ENCODE peak calls at places on chromosomes 4 and X, in five cellular contexts. One of them, this sample, is unnamed.

GRCh38 chr4:186032259-186032658 is 36.7 kb upstream of the TLR3 start:
- DNase-seq in K562: no peak
- DNase-seq in H1: no peak
- DNase-seq in GM12892: no peak
- DNase-seq in HepG2: no peak
- DNase-seq in this sample: no peak

GRCh38 chr4:145167884-145168283 is 12.5 kb downstream of the OTUD4 start:
- DNase-seq in HepG2: no peak
- DNase-seq in H1: no peak
- DNase-seq in K562: no peak
- DNase-seq in GM12892: no peak
- DNase-seq in this sample: no peak

GRCh38 chr4:146333187-146333894 is 119.0 kb downstream of the REELD1 start:
- DNase-seq in GM12892: peak; percentile 2
- DNase-seq in HepG2: peak; percentile 7
- DNase-seq in K562: no peak
- DNase-seq in H1: no peak
- DNase-seq in this sample: no peak

GRCh38 chr4:6892190-6892908 is 17.3 kb upstream of the TBC1D14 start:
- DNase-seq in HepG2: peak; percentile 94
- DNase-seq in GM12892: no peak
- DNase-seq in K562: peak; percentile 89
- DNase-seq in H1: no peak
- DNase-seq in this sample: no peak

GRCh38 chrX:105648732-105649131 is 173.6 kb upstream of the NRK start:
- DNase-seq in HepG2: no peak
- DNase-seq in GM12892: no peak
- DNase-seq in K562: no peak
- DNase-seq in H1: no peak
- DNase-seq in this sample: no peak

GRCh38 chrX:36957425-36958328 is 50.5 kb upstream of the FAM47C start:
- DNase-seq in GM12892: no peak
- DNase-seq in HepG2: no peak
- DNase-seq in K562: no peak
- DNase-seq in H1: no peak
- DNase-seq in this sample: no peak

GRCh38 chr4:121938282-121939092 is 13.4 kb downstream of the TRPC3 start:
- DNase-seq in HepG2: peak; percentile 12
- DNase-seq in H1: no peak
- DNase-seq in K562: no peak
- DNase-seq in GM12892: no peak
- DNase-seq in this sample: no peak

GRCh38 chr4:71163317-71163716 is 169.9 kb downstream of the DCK start:
- DNase-seq in H1: no peak
- DNase-seq in K562: no peak
- DNase-seq in GM12892: no peak
- DNase-seq in HepG2: no peak
- DNase-seq in this sample: no peak

GRCh38 chrX:29143356-29143755 is 556.1 kb downstream of the IL1RAPL1 start:
- DNase-seq in K562: no peak
- DNase-seq in GM12892: no peak
- DNase-seq in HepG2: no peak
- DNase-seq in H1: no peak
- DNase-seq in this sample: no peak

GRCh38 chrX:154017766-154018517 is 1.8 kb downstream of the IRAK1 start:
- DNase-seq in H1: no peak
- DNase-seq in HepG2: no peak
- DNase-seq in K562: no peak
- DNase-seq in GM12892: no peak
- DNase-seq in this sample: no peak

GRCh38 chrX:107726809-107727534 is 48.6 kb downstream of the TSC22D3 start:
- DNase-seq in GM12892: no peak
- DNase-seq in H1: no peak
- DNase-seq in K562: peak; percentile 17
- DNase-seq in HepG2: peak; percentile 12
- DNase-seq in this sample: no peak

GRCh38 chrX:85114776-85115175 is 111.1 kb downstream of the APOOL start:
- DNase-seq in H1: no peak
- DNase-seq in GM12892: no peak
- DNase-seq in HepG2: no peak
- DNase-seq in K562: no peak
- DNase-seq in this sample: no peak

GRCh38 chr4:71870456-71870855 is 86.6 kb upstream of the GC start:
- DNase-seq in HepG2: no peak
- DNase-seq in GM12892: no peak
- DNase-seq in H1: no peak
- DNase-seq in K562: no peak
- DNase-seq in this sample: no peak

GRCh38 chr4:111453216-111453615 is 692.0 kb upstream of the FAM241A start:
- DNase-seq in K562: no peak
- DNase-seq in H1: no peak
- DNase-seq in GM12892: no peak
- DNase-seq in HepG2: no peak
- DNase-seq in this sample: no peak

GRCh38 chr4:129675036-129675435 is 579.1 kb downstream of the C4orf33 start:
- DNase-seq in GM12892: no peak
- DNase-seq in H1: no peak
- DNase-seq in HepG2: no peak
- DNase-seq in K562: no peak
- DNase-seq in this sample: no peak

GRCh38 chrX:3348191-3348590 is 1.7 kb upstream of the MXRA5 start:
- DNase-seq in K562: no peak
- DNase-seq in HepG2: no peak
- DNase-seq in GM12892: no peak
- DNase-seq in H1: no peak
- DNase-seq in this sample: no peak

GRCh38 chr4:168584321-168584771 is 87.5 kb downstream of the PALLD start:
- DNase-seq in GM12892: no peak
- DNase-seq in HepG2: no peak
- DNase-seq in H1: no peak
- DNase-seq in K562: no peak
- DNase-seq in this sample: no peak

GRCh38 chr4:60129740-60130139 is 1070.4 kb upstream of the ADGRL3 start:
- DNase-seq in GM12892: no peak
- DNase-seq in K562: no peak
- DNase-seq in H1: no peak
- DNase-seq in HepG2: no peak
- DNase-seq in this sample: no peak
- TF ChIP-seq POLR2A in GM12892: no peak
- TF ChIP-seq POLR2A in K562: no peak
- TF ChIP-seq POLR2A in H1: no peak
- TF ChIP-seq POLR2A in HepG2: no peak
- TF ChIP-seq POLR2A in this sample: no peak

GRCh38 chr4:118954246-118954645 is 65.6 kb downstream of the SYNPO2 start:
- DNase-seq in K562: no peak
- DNase-seq in HepG2: no peak
- DNase-seq in GM12892: no peak
- DNase-seq in H1: no peak
- DNase-seq in this sample: no peak

GRCh38 chr4:118950929-118951570 is 62.4 kb downstream of the SYNPO2 start:
- DNase-seq in HepG2: no peak
- DNase-seq in K562: no peak
- DNase-seq in H1: no peak
- DNase-seq in GM12892: no peak
- DNase-seq in this sample: no peak

GRCh38 chr4:118953276-118953675 is 64.6 kb downstream of the SYNPO2 start:
- DNase-seq in GM12892: no peak
- DNase-seq in K562: no peak
- DNase-seq in H1: no peak
- DNase-seq in HepG2: no peak
- DNase-seq in this sample: no peak

GRCh38 chr4:118957683-118958082 is 69.0 kb downstream of the SYNPO2 start:
- DNase-seq in HepG2: no peak
- DNase-seq in H1: no peak
- DNase-seq in GM12892: no peak
- DNase-seq in K562: no peak
- DNase-seq in this sample: no peak

GRCh38 chr4:118955515-118955914 is 66.9 kb downstream of the SYNPO2 start:
- DNase-seq in GM12892: no peak
- DNase-seq in K562: no peak
- DNase-seq in H1: no peak
- DNase-seq in HepG2: no peak
- DNase-seq in this sample: no peak
- TF ChIP-seq TAF1 in GM12892: no peak
- TF ChIP-seq TAF1 in K562: no peak
- TF ChIP-seq TAF1 in H1: no peak
- TF ChIP-seq TAF1 in HepG2: no peak
- TF ChIP-seq TAF1 in this sample: no peak

GRCh38 chrX:40106677-40107290 is 9.0 kb upstream of the BCOR start:
- DNase-seq in H1: no peak
- DNase-seq in GM12892: no peak
- DNase-seq in K562: no peak
- DNase-seq in HepG2: no peak
- DNase-seq in this sample: no peak

GRCh38 chrX:40109288-40110008 is 11.7 kb upstream of the BCOR start:
- DNase-seq in K562: peak; percentile 54
- DNase-seq in HepG2: peak; percentile 49
- DNase-seq in GM12892: no peak
- DNase-seq in H1: no peak
- DNase-seq in this sample: no peak

GRCh38 chrX:40108084-40108958 is 10.6 kb upstream of the BCOR start:
- DNase-seq in K562: no peak
- DNase-seq in H1: no peak
- DNase-seq in HepG2: peak; percentile 74
- DNase-seq in GM12892: no peak
- DNase-seq in this sample: no peak

GRCh38 chrX:40107291-40108083 is 9.7 kb upstream of the BCOR start:
- DNase-seq in K562: no peak
- DNase-seq in H1: no peak
- DNase-seq in GM12892: no peak
- DNase-seq in HepG2: no peak
- DNase-seq in this sample: no peak

DNA sequence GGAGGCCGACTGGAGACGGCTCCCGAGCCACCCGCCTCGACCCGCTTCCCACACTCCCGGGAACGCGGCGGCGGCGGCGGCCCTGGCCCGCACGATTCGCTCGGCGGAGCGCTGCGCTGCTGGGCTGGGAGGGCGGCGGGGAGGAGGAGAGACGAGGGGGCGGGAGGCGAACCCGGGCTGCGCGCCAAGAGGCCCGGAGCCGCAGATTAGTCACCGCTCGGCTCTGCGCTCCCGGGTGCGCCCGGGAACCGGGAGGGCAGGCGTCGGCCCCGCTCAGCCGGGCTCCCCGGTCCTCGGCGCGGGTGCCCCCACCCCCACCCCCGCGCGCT is 11.2 kb upstream of the BCOR start:
- DNase-seq in HepG2: no peak
- DNase-seq in H1: no peak
- DNase-seq in GM12892: peak; percentile 46
- DNase-seq in K562: peak; percentile 64
- DNase-seq in this sample: no peak
- TF ChIP-seq POLR2A in HepG2: no peak
- TF ChIP-seq POLR2A in H1: no peak
- TF ChIP-seq POLR2A in GM12892: no peak
- TF ChIP-seq POLR2A in K562: no peak
- TF ChIP-seq POLR2A in this sample: no peak

DNA sequence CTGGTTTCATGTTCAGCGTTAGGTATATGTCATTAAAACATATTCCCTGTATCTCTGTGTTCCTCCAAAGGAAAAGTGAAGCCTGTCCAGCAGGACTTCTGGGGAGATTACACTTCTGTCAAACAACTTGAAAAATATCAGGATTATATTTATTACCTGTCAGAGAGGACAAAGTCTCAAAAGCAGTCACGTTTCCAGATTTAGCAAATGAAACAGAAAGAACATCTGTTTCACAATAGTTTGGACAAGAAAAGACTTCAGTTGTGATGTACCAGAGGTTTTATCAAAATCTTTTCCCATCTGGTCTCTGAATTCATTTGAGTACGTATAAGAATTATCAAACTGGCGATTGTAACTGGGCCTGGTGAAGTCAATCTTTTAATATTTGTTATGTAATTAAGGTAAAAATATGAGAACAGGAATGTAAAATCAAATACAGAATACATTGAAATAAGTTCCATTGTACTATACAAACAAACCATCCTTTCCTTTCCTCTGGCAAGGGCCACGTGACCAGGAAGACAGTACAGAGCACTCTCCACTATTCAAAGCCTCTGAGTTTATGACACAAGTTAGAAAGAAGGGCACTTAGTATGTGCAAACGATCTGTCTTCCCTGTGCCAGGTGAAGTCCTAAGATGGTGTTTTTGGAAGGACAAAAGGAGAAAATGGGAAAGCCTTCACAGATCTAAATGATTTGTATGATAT is 3.2 kb downstream of the CASP3 start:
- DNase-seq in H1: no peak
- DNase-seq in K562: no peak
- DNase-seq in HepG2: no peak
- DNase-seq in GM12892: no peak
- DNase-seq in this sample: no peak
- TF ChIP-seq TAF1 in H1: no peak
- TF ChIP-seq TAF1 in K562: no peak
- TF ChIP-seq TAF1 in HepG2: no peak
- TF ChIP-seq TAF1 in GM12892: no peak
- TF ChIP-seq TAF1 in this sample: no peak

GRCh38 chr4:3765271-3766206 is 646 bp upstream of the ADRA2C start:
- DNase-seq in HepG2: peak; percentile 41
- DNase-seq in H1: no peak
- DNase-seq in K562: peak; percentile 86
- DNase-seq in GM12892: no peak
- DNase-seq in this sample: peak; percentile 51
- TF ChIP-seq POLR2A in HepG2: no peak
- TF ChIP-seq POLR2A in H1: no peak
- TF ChIP-seq POLR2A in K562: no peak
- TF ChIP-seq POLR2A in GM12892: no peak
- TF ChIP-seq POLR2A in this sample: no peak